ENCODE peak calls at places on chromosomes 6 and 20, in six cellular contexts. Z is AG04450; U is GM10248; Y is CD4-positive, alpha-beta T cell; J is thyroid gland; X is AG09309. Q is an unnamed sample.

GRCh38 chr6:116424001-116424400 is 37.2 kb upstream of the CALHM6 start:
- DNase-seq in U (no peak), X (no peak), J (no peak), Y (no peak), Z (no peak), Q (no peak)

GRCh38 chr6:148700713-148701392 is 46.0 kb upstream of the UST start:
- DNase-seq in U (peak), X (no peak), J (peak), Z (peak), Y (no peak), Q (no peak)

GRCh38 chr20:2301164-2301622 is 5.4 kb downstream of the TGM3 start:
- DNase-seq in X (no peak), J (no peak), Z (no peak), Y (no peak), U (peak), Q (no peak)

GRCh38 chr6:90044833-90045337 is 150.6 kb downstream of the GJA10 start:
- DNase-seq in Z (no peak), J (no peak), U (no peak), X (peak), Y (no peak), Q (no peak)

GRCh38 chr20:32443386-32443974 is 85.3 kb downstream of the ASXL1 start:
- DNase-seq in X (no peak), U (no peak), Y (no peak), Z (no peak), J (no peak), Q (no peak)

GRCh38 chr6:45900808-45901752 is 114.6 kb downstream of the CLIC5 start:
- DNase-seq in J (no peak), Z (no peak), X (peak), U (no peak), Y (no peak), Q (no peak)

GRCh38 chr6:8329592-8329991 is 105.8 kb downstream of the SLC35B3 start:
- DNase-seq in U (no peak), X (no peak), J (no peak), Z (no peak), Y (no peak), Q (no peak)

GRCh38 chr6:5813625-5814027 is 193.1 kb downstream of the NRN1 start:
- DNase-seq in Z (no peak), U (no peak), J (no peak), X (no peak), Y (no peak), Q (no peak)

GRCh38 chr20:36408219-36408618 is 102.1 kb downstream of the DLGAP4 start:
- DNase-seq in Y (no peak), U (no peak), Z (no peak), J (peak), X (no peak), Q (no peak)

GRCh38 chr6:16090920-16091319 is 38.0 kb upstream of the MYLIP start:
- DNase-seq in Y (no peak), U (no peak), Z (no peak), J (no peak), X (no peak), Q (no peak)

GRCh38 chr6:129659167-129659566 is 50.8 kb downstream of the ARHGAP18 start:
- DNase-seq in J (no peak), Y (no peak), U (no peak), X (no peak), Z (no peak), Q (no peak)

GRCh38 chr6:129460151-129460550 is 249.8 kb downstream of the ARHGAP18 start:
- DNase-seq in X (no peak), U (no peak), Y (no peak), Z (no peak), J (no peak), Q (no peak)

GRCh38 chr20:57404419-57405072 is 13.3 kb downstream of the RBM38 start:
- DNase-seq in X (no peak), Z (no peak), U (no peak), Y (no peak), J (no peak), Q (no peak)

GRCh38 chr6:195861-196360 is 96.4 kb upstream of the DUSP22 start:
- DNase-seq in Z (no peak), J (no peak), X (no peak), U (no peak), Y (peak), Q (no peak)

GRCh38 chr6:15265787-15266186 is 19.9 kb downstream of the JARID2 start:
- DNase-seq in Z (no peak), J (no peak), U (no peak), X (no peak), Y (no peak), Q (no peak)

GRCh38 chr6:1607557-1608221 is 2.0 kb upstream of the FOXC1 start:
- DNase-seq in U (peak), J (no peak), Y (no peak), Z (no peak), X (no peak), Q (no peak)

GRCh38 chr20:39800548-39800947 is 838.4 kb downstream of the DHX35 start:
- DNase-seq in X (peak), J (peak), Y (no peak), Z (no peak), U (peak), Q (no peak)

GRCh38 chr6:160362556-160362955 is 14.4 kb downstream of the SLC22A3 start:
- DNase-seq in Y (no peak), J (no peak), Z (no peak), U (no peak), X (no peak), Q (no peak)

GRCh38 chr20:63693079-63693974 is 3.1 kb upstream of the TNFRSF6B start:
- DNase-seq in U (no peak), Z (no peak), X (no peak), J (no peak), Y (no peak), Q (no peak)

GRCh38 chr6:73074175-73074574 is 151.1 kb downstream of the KHDC1L start:
- DNase-seq in Y (no peak), Z (peak), U (no peak), X (no peak), J (no peak), Q (no peak)

GRCh38 chr20:36688630-36689029 is 42.6 kb upstream of the SLA2 start:
- DNase-seq in X (no peak), J (no peak), Y (no peak), U (no peak), Z (no peak), Q (no peak)

GRCh38 chr6:21409231-21409630 is 184.3 kb upstream of the SOX4 start:
- DNase-seq in U (no peak), Z (no peak), X (no peak), Y (no peak), J (no peak), Q (no peak)

GRCh38 chr20:52426856-52427255 is 235.3 kb upstream of the ZFP64 start:
- DNase-seq in Z (no peak), X (no peak), J (no peak), U (no peak), Y (no peak), Q (no peak)

GRCh38 chr6:169654590-169655391 is 47.0 kb downstream of the WDR27 start:
- DNase-seq in Z (peak), X (peak), J (peak), Y (peak), U (peak), Q (peak)

GRCh38 chr6:169158182-169158573 is 95.5 kb downstream of the THBS2 start:
- DNase-seq in Z (no peak), J (peak), Y (no peak), X (no peak), U (no peak), Q (no peak)

GRCh38 chr6:30394139-30394538 is 49.2 kb downstream of the RPP21 start:
- DNase-seq in J (no peak), Y (no peak), Z (no peak), U (no peak), X (no peak), Q (no peak)

GRCh38 chr6:104692008-104692407 is 167.7 kb downstream of the HACE1 start:
- DNase-seq in U (no peak), Z (no peak), X (no peak), J (no peak), Y (no peak), Q (no peak)

GRCh38 chr20:3753098-3753497 is 14.5 kb downstream of the ADISSP start:
- DNase-seq in Y (peak), Z (peak), U (peak), X (peak), J (peak), Q (peak)
- TF ChIP-seq CTCF in Y (peak), Z (peak), U (peak), X (peak), J (no peak), Q (peak)

DNA sequence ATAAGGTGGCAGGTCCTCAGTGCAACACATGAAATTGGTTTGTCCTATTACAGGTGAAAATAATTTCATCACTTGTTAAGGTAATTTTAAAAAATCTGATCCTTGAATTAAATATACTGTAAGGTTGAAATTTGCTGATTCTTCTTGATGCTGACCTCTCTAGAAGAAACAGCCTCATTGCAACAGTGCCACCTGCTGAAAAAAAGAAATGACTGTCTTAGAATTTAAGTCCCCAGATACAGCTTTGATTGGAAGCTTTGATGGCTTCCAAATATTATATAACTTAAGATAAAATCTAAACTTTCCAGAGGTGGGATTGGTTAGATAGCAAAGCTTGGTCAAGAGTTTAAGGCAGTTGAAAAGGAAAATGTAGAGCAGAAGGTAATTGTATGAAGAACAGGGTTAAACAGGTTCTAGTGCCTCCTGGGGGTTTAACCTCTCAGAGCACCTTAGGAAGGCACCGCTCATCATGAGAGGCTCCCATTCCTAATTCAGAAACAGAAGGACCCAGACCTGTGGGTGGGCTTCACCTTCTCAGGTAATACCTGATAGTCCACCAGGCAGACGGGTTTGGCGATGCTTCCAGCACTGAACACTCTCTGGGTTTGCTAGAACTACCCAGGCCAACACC is 401.0 kb downstream of the PAX1 start:
- DNase-seq in Z (no peak), Y (no peak), U (no peak), J (no peak), X (peak), Q (no peak)
- TF ChIP-seq CTCF in Z (no peak), Y (no peak), U (no peak), J (no peak), X (peak), Q (no peak)

GRCh38 chr20:46939031-46939430 is 44.4 kb downstream of the EYA2 start:
- DNase-seq in U (no peak), X (no peak), Z (no peak), J (no peak), Y (no peak), Q (no peak)
- TF ChIP-seq CTCF in U (no peak), X (no peak), Z (peak), J (no peak), Y (no peak), Q (no peak)

GRCh38 chr6:126252154-126252553 is 87.8 kb upstream of the CENPW start:
- DNase-seq in X (no peak), Y (no peak), J (no peak), U (no peak), Z (no peak), Q (no peak)
- TF ChIP-seq CTCF in X (no peak), Y (no peak), J (no peak), U (no peak), Z (no peak), Q (no peak)

GRCh38 chr6:131782764-131783163 is 25.1 kb upstream of the ENPP1 start:
- DNase-seq in Z (no peak), X (no peak), U (no peak), Y (no peak), J (peak), Q (no peak)
- TF ChIP-seq CTCF in Z (no peak), X (no peak), U (no peak), Y (no peak), J (no peak), Q (no peak)

GRCh38 chr20:19784511-19785172 is 26.6 kb downstream of the RIN2 start:
- DNase-seq in U (peak), Y (no peak), Z (peak), X (peak), J (peak), Q (no peak)

GRCh38 chr20:19786311-19786710 is 28.3 kb downstream of the RIN2 start:
- DNase-seq in X (peak), U (no peak), J (peak), Z (peak), Y (no peak), Q (no peak)

GRCh38 chr20:19785886-19786285 is 27.8 kb downstream of the RIN2 start:
- DNase-seq in Y (no peak), X (peak), U (no peak), J (no peak), Z (no peak), Q (no peak)

GRCh38 chr20:19783966-19784401 is 25.9 kb downstream of the RIN2 start:
- DNase-seq in U (no peak), Y (no peak), Z (peak), X (no peak), J (peak), Q (no peak)

GRCh38 chr20:19785173-19785799 is 27.2 kb downstream of the RIN2 start:
- DNase-seq in Y (no peak), J (no peak), U (no peak), Z (no peak), X (peak), Q (no peak)
- TF ChIP-seq CTCF in Y (no peak), J (no peak), U (no peak), Z (no peak), X (no peak), Q (no peak)

GRCh38 chr6:97882755-97883154 is 599.7 kb upstream of the MMS22L start:
- DNase-seq in Z (no peak), Y (no peak), U (no peak), J (no peak), X (no peak), Q (no peak)

GRCh38 chr6:97885844-97886243 is 602.8 kb upstream of the MMS22L start:
- DNase-seq in J (no peak), X (no peak), Y (no peak), Z (no peak), U (no peak), Q (no peak)

GRCh38 chr6:97885230-97885772 is 602.3 kb upstream of the MMS22L start:
- DNase-seq in U (no peak), Z (no peak), X (no peak), Y (no peak), J (no peak), Q (no peak)
- TF ChIP-seq CTCF in U (no peak), Z (no peak), X (no peak), Y (no peak), J (no peak), Q (no peak)

DNA sequence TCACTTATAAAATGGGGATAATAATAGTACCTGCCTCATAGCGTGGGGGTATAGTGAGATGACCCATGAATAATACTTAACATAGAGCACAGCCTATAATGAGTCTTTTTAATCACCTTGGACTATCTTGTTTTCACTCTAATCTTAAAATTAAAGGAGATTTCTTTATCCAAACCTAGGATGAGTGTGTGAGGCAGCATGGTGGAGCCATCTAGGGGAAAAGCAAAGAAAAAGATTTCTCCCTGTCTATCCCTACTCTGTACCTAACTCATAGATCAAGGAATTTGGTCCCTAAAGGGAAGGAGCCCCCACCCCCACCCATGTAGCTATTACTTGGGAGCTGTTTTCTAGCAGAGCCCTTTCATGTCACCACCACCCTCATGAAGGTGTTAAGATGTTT is 45.2 kb upstream of the PAK5 start:
- DNase-seq in Z (no peak), Y (no peak), U (no peak), J (no peak), X (no peak), Q (no peak)
- TF ChIP-seq CTCF in Z (no peak), Y (no peak), U (no peak), J (no peak), X (no peak), Q (peak)